ENCODE peak calls at places on chromosomes 2 and 18, in seven cellular contexts. C is ascending aorta; V is DND-41; K is effector memory CD4-positive, alpha-beta T cell; H is stomach; R is psoas muscle; X is brain microvascular endothelial cell. D is an unnamed sample.

GRCh38 chr2:206980413-206980812 is 41.1 kb downstream of the CPO start:
- DNase-seq in V (no peak), H (no peak), C (no peak), K (no peak), X (no peak), R (no peak), D (no peak)

GRCh38 chr2:65901809-65902208 is 469.4 kb upstream of the SPRED2 start:
- DNase-seq in V (no peak), R (no peak), X (no peak), C (no peak), K (no peak), H (no peak), D (no peak)

GRCh38 chr2:121529439-121530209 is 1.1 kb upstream of the RNU4ATAC start:
- DNase-seq in K (no peak), H (peak; percentile 44), X (peak; percentile 31), R (peak; percentile 76), C (no peak), V (peak; percentile 83), D (peak; percentile 32)

GRCh38 chr2:152718047-152718908 is at the start of gene ARL6IP6:
- DNase-seq in R (peak; percentile 95), C (peak; percentile 74), X (peak; percentile 90), V (peak; percentile 94), H (peak; percentile 93), K (peak; percentile 88), D (peak; percentile 90)

GRCh38 chr2:120511546-120512320 is 165.8 kb downstream of the INHBB start:
- DNase-seq in R (peak; percentile 41), X (no peak), C (no peak), H (no peak), V (no peak), K (no peak), D (peak; percentile 30)

GRCh38 chr2:28488858-28489575 is 6.8 kb upstream of the PLB1 start:
- DNase-seq in C (no peak), R (no peak), X (no peak), K (no peak), V (no peak), H (no peak), D (no peak)

GRCh38 chr18:69408522-69408921 is 7.8 kb downstream of the DOK6 start:
- DNase-seq in C (no peak), H (no peak), K (no peak), R (no peak), X (no peak), V (no peak), D (no peak)

GRCh38 chr2:237312021-237312755 is 101.8 kb downstream of the COL6A3 start:
- DNase-seq in C (no peak), X (no peak), R (no peak), H (no peak), K (no peak), V (no peak), D (no peak)

GRCh38 chr2:55966431-55967118 is 43.0 kb upstream of the EFEMP1 start:
- DNase-seq in H (no peak), K (no peak), V (no peak), C (no peak), X (no peak), R (peak; percentile 75), D (no peak)

GRCh38 chr2:85747441-85747840 is 6.3 kb upstream of the ATOH8 start:
- DNase-seq in V (no peak), R (no peak), X (no peak), K (no peak), H (no peak), C (no peak), D (no peak)

GRCh38 chr2:98757904-98758421 is 27.0 kb upstream of the MGAT4A start:
- DNase-seq in R (peak; percentile 69), K (peak; percentile 56), V (peak; percentile 85), H (peak; percentile 70), X (peak; percentile 86), C (no peak), D (peak; percentile 73)

GRCh38 chr18:57798713-57799373 is 4.3 kb downstream of the ATP8B1 start:
- DNase-seq in K (no peak), C (no peak), H (peak; percentile 51), V (no peak), R (no peak), X (no peak), D (no peak)

GRCh38 chr18:13539843-13540535 is 186.4 kb downstream of the FAM210A start:
- DNase-seq in K (no peak), V (no peak), C (no peak), H (no peak), R (no peak), X (no peak), D (no peak)

GRCh38 chr2:54666131-54666637 is 57.3 kb upstream of the EML6 start:
- DNase-seq in X (peak; percentile 64), R (peak; percentile 78), V (no peak), K (no peak), H (peak; percentile 48), C (no peak), D (no peak)

GRCh38 chr2:112151275-112151674 is 13.1 kb downstream of the FBLN7 start:
- DNase-seq in K (no peak), V (no peak), C (no peak), H (no peak), X (no peak), R (no peak), D (no peak)

GRCh38 chr18:49111191-49111988 is 160.6 kb upstream of the SMAD7 start:
- DNase-seq in X (no peak), H (no peak), C (no peak), V (no peak), R (no peak), K (no peak), D (no peak)

GRCh38 chr2:202643012-202643858 is 8.5 kb downstream of the FAM117B start:
- DNase-seq in V (peak; percentile 43), C (no peak), R (no peak), K (no peak), X (no peak), H (no peak), D (no peak)

GRCh38 chr2:127859712-127860085 is 1.7 kb upstream of the POLR2D start:
- DNase-seq in V (no peak), H (peak; percentile 88), K (peak; percentile 56), C (no peak), X (no peak), R (no peak), D (peak; percentile 68)

GRCh38 chr2:172613610-172614231 is 57.8 kb downstream of the PDK1 start:
- DNase-seq in V (no peak), X (no peak), K (no peak), H (no peak), C (no peak), R (no peak), D (no peak)

GRCh38 chr2:23599691-23600090 is 214.7 kb downstream of the KLHL29 start:
- DNase-seq in K (no peak), X (no peak), V (no peak), H (no peak), C (no peak), R (no peak), D (no peak)

GRCh38 chr2:6824962-6825361 is 40.7 kb downstream of the CMPK2 start:
- DNase-seq in H (no peak), X (peak; percentile 38), C (no peak), R (no peak), K (no peak), V (no peak), D (no peak)

GRCh38 chr2:194723446-194723845 is 933.6 kb upstream of the SLC39A10 start:
- DNase-seq in R (no peak), X (no peak), C (no peak), H (no peak), K (no peak), V (no peak), D (no peak)

GRCh38 chr2:105771841-105772240 is 27.1 kb downstream of the NCK2 start:
- DNase-seq in H (no peak), K (no peak), X (no peak), C (no peak), R (no peak), V (no peak), D (no peak)

GRCh38 chr18:37836571-37836970 is 271.0 kb upstream of the CELF4 start:
- DNase-seq in V (no peak), C (no peak), H (no peak), X (no peak), K (no peak), R (no peak), D (no peak)
- H3K36me3 ChIP-seq in V (no peaks in the 10 kb centered on the region), C (no peaks in the 10 kb centered on the region), H (no peaks in the 10 kb centered on the region), X (no peaks in the 10 kb centered on the region), K (no peaks in the 10 kb centered on the region), R (no peaks in the 10 kb centered on the region), D (no peaks in the 10 kb centered on the region)

GRCh38 chr2:174362949-174363348 is 28.2 kb downstream of the SP9 start:
- DNase-seq in H (no peak), V (no peak), R (no peak), C (no peak), K (no peak), X (no peak), D (no peak)
- H3K36me3 ChIP-seq in H (peaks cover 65% of the 10 kb centered on the region), V (peaks cover 48% of the 10 kb centered on the region), R (peaks cover 26% of the 10 kb centered on the region), C (peaks cover 7% of the 10 kb centered on the region), K (peaks cover 26% of the 10 kb centered on the region), X (peaks cover 12% of the 10 kb centered on the region), D (no peaks in the 10 kb centered on the region)

GRCh38 chr2:43585708-43586107 is 10.1 kb downstream of the THADA start:
- DNase-seq in R (no peak), C (no peak), V (no peak), H (no peak), X (no peak), K (no peak), D (no peak)
- H3K36me3 ChIP-seq in R (peaks cover 97% of the 10 kb centered on the region), C (peaks cover 33% of the 10 kb centered on the region), V (peaks cover 90% of the 10 kb centered on the region), H (peaks cover 91% of the 10 kb centered on the region), X (peaks cover 11% of the 10 kb centered on the region), K (peaks cover 49% of the 10 kb centered on the region), D (no peaks in the 10 kb centered on the region)

GRCh38 chr18:59700535-59700967 is 3.3 kb upstream of the CCBE1 start:
- DNase-seq in X (no peak), R (no peak), K (no peak), C (no peak), H (peak; percentile 47), V (no peak), D (no peak)

GRCh38 chr18:59697236-59697932 is at the start of gene CCBE1:
- DNase-seq in H (peak; percentile 79), C (no peak), R (peak; percentile 80), X (peak; percentile 55), V (no peak), K (no peak), D (no peak)

GRCh38 chr18:59701272-59701671 is 4.0 kb upstream of the CCBE1 start:
- DNase-seq in H (no peak), C (no peak), K (no peak), R (no peak), V (no peak), X (no peak), D (no peak)

GRCh38 chr18:59699061-59699460 is 1.8 kb upstream of the CCBE1 start:
- DNase-seq in K (no peak), C (no peak), R (no peak), V (no peak), H (no peak), X (no peak), D (no peak)

DNA sequence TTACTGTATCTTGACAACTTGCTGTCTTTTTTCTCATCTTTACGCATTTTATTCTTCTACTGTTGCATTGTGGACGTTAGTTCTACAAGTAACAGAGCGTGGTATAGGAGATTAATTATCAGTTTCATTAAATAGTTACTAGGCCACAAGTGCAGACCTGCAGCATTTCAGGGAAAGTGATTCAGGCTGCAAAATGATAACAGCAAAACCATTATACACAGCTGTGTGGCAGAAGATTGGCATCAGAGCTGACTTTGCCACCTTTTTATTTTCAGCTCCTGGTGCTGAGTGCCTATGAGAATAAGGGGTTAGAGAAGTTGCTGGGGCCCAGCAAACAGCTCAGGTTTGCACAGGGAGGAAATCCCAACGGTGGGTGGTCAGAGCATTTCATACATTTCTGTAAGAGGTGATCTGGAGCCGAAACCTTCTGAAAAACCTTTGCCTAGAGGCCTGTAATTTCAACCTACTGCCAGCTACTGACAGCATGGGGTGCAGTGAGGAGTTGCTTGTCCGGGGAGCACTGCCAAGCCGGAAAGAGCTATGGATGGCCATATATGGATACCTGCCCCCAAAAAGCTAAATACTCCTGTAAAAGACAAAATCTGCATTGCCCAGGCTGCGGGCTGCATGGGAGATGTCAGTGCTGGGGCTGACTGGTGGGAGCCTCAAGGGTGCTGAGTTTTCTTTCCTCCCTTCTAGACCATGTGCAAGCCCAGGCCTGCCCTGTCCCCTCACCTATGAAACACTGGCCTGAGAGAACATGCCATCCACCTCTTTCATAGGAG is 2.7 kb upstream of the CCBE1 start:
- DNase-seq in K (no peak), X (no peak), H (no peak), V (no peak), R (no peak), C (no peak), D (no peak)
- H3K36me3 ChIP-seq in K (no peaks in the 10 kb centered on the region), X (no peaks in the 10 kb centered on the region), H (no peaks in the 10 kb centered on the region), V (no peaks in the 10 kb centered on the region), R (no peaks in the 10 kb centered on the region), C (no peaks in the 10 kb centered on the region), D (no peaks in the 10 kb centered on the region)

D was measured in breast epithelium.